ENCODE peak calls at places on chromosomes 13 and 19, in nine cellular contexts. L, G, U, Z, I, N, A, Y and T are unnamed samples.

GRCh38 chr19:46784262-46785053 is 3.9 kb downstream of the SLC1A5 start:
- DNase-seq in A (peak; percentile 91), G (peak; percentile 77), Z (peak; percentile 78), U (peak; percentile 40), I (no peak), Y (no peak), N (peak; percentile 83), L (no peak), T (no peak)

GRCh38 chr13:31947506-31947905 is 84.1 kb upstream of the FRY start:
- DNase-seq in N (no peak), Y (no peak), A (no peak), G (no peak), U (no peak), Z (no peak), I (no peak), L (no peak), T (no peak)

GRCh38 chr19:36136975-36137686 is 2.7 kb upstream of the CAPNS1 start:
- DNase-seq in Y (no peak), L (no peak), A (no peak), Z (no peak), G (peak; percentile 49), U (no peak), I (no peak), N (peak; percentile 58), T (no peak)

GRCh38 chr19:53424968-53425597 is 6.7 kb upstream of the ZNF761 start:
- DNase-seq in N (peak; percentile 39), G (peak; percentile 11), U (peak; percentile 21), A (peak; percentile 21), Z (peak; percentile 40), I (peak; percentile 66), Y (peak; percentile 66), L (peak; percentile 25), T (peak; percentile 49)

GRCh38 chr19:10431943-10432735 is 11.8 kb downstream of the PDE4A start:
- DNase-seq in Y (peak; percentile 74), N (no peak), L (no peak), G (no peak), U (no peak), A (peak; percentile 87), Z (no peak), I (no peak), T (peak; percentile 58)

GRCh38 chr19:49823472-49823871 is 5.4 kb downstream of the MED25 start:
- DNase-seq in U (no peak), Y (no peak), Z (no peak), A (no peak), L (no peak), N (peak; percentile 60), I (no peak), G (no peak), T (no peak)

GRCh38 chr19:52391135-52391534 is 6.5 kb upstream of the ZNF528 start:
- DNase-seq in U (no peak), Y (no peak), N (no peak), G (no peak), L (no peak), Z (no peak), A (no peak), I (no peak), T (no peak)

GRCh38 chr13:112651750-112652511 is 37.9 kb upstream of the ATP11A start:
- DNase-seq in A (no peak), N (no peak), U (no peak), G (no peak), Z (no peak), L (no peak), I (no peak), Y (no peak), T (no peak)

GRCh38 chr13:112688560-112689497 is 1.0 kb upstream of the ATP11A start:
- DNase-seq in U (peak; percentile 43), I (peak; percentile 39), Y (no peak), Z (no peak), N (peak; percentile 48), G (no peak), L (no peak), A (peak; percentile 30), T (no peak)

GRCh38 chr13:31903072-31903815 is 128.3 kb upstream of the FRY start:
- DNase-seq in I (no peak), U (no peak), Z (no peak), Y (no peak), A (no peak), G (no peak), L (no peak), N (no peak), T (no peak)

GRCh38 chr13:73025212-73026012 is 33.4 kb upstream of the KLF5 start:
- DNase-seq in U (no peak), Y (no peak), G (no peak), Z (no peak), A (no peak), N (no peak), L (no peak), I (no peak), T (no peak)